ENCODE peak calls at places on chromosome 21, in seven cellular contexts. S, G, I, W, C, Q and K are unnamed samples.
A peak's percentile ranks its signal among the peaks of the same experiment; 100 is the strongest.

GRCh38 chr21:36117276-36117675 is 17.6 kb upstream of the CBR3 start:
- DNase-seq in S (no peak), G (no peak), I (no peak), W (no peak), C (no peak), Q (no peak), K (no peak)

GRCh38 chr21:23887709-23888303 is 1719.5 kb downstream of the MRPL39 start:
- DNase-seq in S (no peak), G (no peak), I (no peak), W (no peak), C (no peak), Q (no peak), K (no peak)

GRCh38 chr21:44785620-44786344 is 15.8 kb downstream of the UBE2G2 start:
- DNase-seq in S (no peak), G (no peak), I (no peak), W (peak; percentile 41), C (no peak), Q (peak; percentile 60), K (no peak)

GRCh38 chr21:32020551-32020950 is 147.7 kb downstream of the HUNK start:
- DNase-seq in S (no peak), G (no peak), I (no peak), W (no peak), C (no peak), Q (no peak), K (peak; percentile 27)

GRCh38 chr21:26776320-26777021 is 68.7 kb downstream of the ADAMTS1 start:
- DNase-seq in S (no peak), G (peak; percentile 46), I (peak; percentile 43), W (no peak), C (no peak), Q (peak; percentile 89), K (no peak)

GRCh38 chr21:45838636-45839035 is 142.9 kb upstream of the COL6A1 start:
- DNase-seq in S (no peak), G (no peak), I (no peak), W (no peak), C (no peak), Q (peak; percentile 55), K (no peak)

GRCh38 chr21:45818904-45819285 is 162.7 kb upstream of the COL6A1 start:
- DNase-seq in S (no peak), G (peak; percentile 40), I (peak; percentile 80), W (peak; percentile 27), C (no peak), Q (peak; percentile 85), K (no peak)

GRCh38 chr21:45366476-45366875 is 38.5 kb upstream of the COL18A1 start:
- DNase-seq in S (peak; percentile 44), G (no peak), I (no peak), W (no peak), C (no peak), Q (no peak), K (no peak)

GRCh38 chr21:45799765-45800338 is 156.3 kb downstream of the PCBP3 start:
- DNase-seq in S (no peak), G (no peak), I (no peak), W (no peak), C (no peak), Q (no peak), K (no peak)

GRCh38 chr21:32330784-32331311 is 32.2 kb downstream of the MRAP start:
- DNase-seq in S (no peak), G (no peak), I (no peak), W (no peak), C (no peak), Q (no peak), K (no peak)

GRCh38 chr21:38628426-38628825 is 130.1 kb upstream of the ERG start:
- DNase-seq in S (no peak), G (no peak), I (no peak), W (no peak), C (no peak), Q (no peak), K (no peak)
- TF ChIP-seq CTCF in S (no peak), G (no peak), I (no peak), W (no peak), C (no peak), Q (no peak), K (no peak)

GRCh38 chr21:30468912-30469812 is 11.0 kb downstream of the KRTAP19-1 start:
- DNase-seq in S (no peak), G (no peak), I (no peak), W (no peak), C (no peak), Q (no peak), K (peak; percentile 48)

GRCh38 chr21:30463713-30464112 is 16.5 kb downstream of the KRTAP19-1 start:
- DNase-seq in S (no peak), G (no peak), I (peak; percentile 29), W (peak; percentile 21), C (no peak), Q (no peak), K (no peak)
- TF ChIP-seq CTCF in S (no peak), G (no peak), I (peak; percentile 53), W (peak; percentile 71), C (peak; percentile 16), Q (peak; percentile 34), K (peak; percentile 42)

GRCh38 chr21:25024639-25025038 is 582.6 kb downstream of the MRPL39 start:
- DNase-seq in S (no peak), G (no peak), I (no peak), W (no peak), C (no peak), Q (no peak), K (no peak)
- TF ChIP-seq CTCF in S (no peak), G (no peak), I (no peak), W (no peak), C (no peak), Q (no peak), K (no peak)

GRCh38 chr21:25039461-25040380 is 567.6 kb downstream of the MRPL39 start:
- DNase-seq in S (no peak), G (no peak), I (peak; percentile 64), W (peak; percentile 22), C (no peak), Q (peak; percentile 2), K (no peak)
- TF ChIP-seq CTCF in S (no peak), G (no peak), I (peak; percentile 58), W (peak; percentile 47), C (no peak), Q (no peak), K (no peak)

GRCh38 chr21:29513535-29513934 is 214.8 kb downstream of the BACH1 start:
- DNase-seq in S (no peak), G (no peak), I (no peak), W (no peak), C (no peak), Q (no peak), K (no peak)
- TF ChIP-seq CTCF in S (no peak), G (no peak), I (no peak), W (no peak), C (no peak), Q (no peak), K (no peak)